ENCODE peak calls at places on chromosomes 11 and 22, in six cellular contexts. One of them, this sample, is unnamed.
A peak's percentile ranks its signal among the peaks of the same experiment; 100 is the strongest.

GRCh38 chr11:111635706-111636045 is 33.4 kb downstream of the SIK2 start:
- DNase-seq in activated T-cell treated with anti-CD3 and anti-CD28 coated beads for 48 hours: no peak
- DNase-seq in A549: no peak
- DNase-seq in endodermal cell: no peak
- DNase-seq in astrocyte of the spinal cord: peak; percentile 89
- DNase-seq in T-helper 2 cell: no peak
- DNase-seq in this sample: no peak

GRCh38 chr11:29224739-29225384 is 792.0 kb downstream of the KCNA4 start:
- DNase-seq in activated T-cell treated with anti-CD3 and anti-CD28 coated beads for 48 hours: no peak
- DNase-seq in A549: no peak
- DNase-seq in endodermal cell: peak; percentile 81
- DNase-seq in astrocyte of the spinal cord: no peak
- DNase-seq in T-helper 2 cell: no peak
- DNase-seq in this sample: no peak

GRCh38 chr22:25062378-25063095 is 110.0 kb downstream of the KIAA1671 start:
- DNase-seq in activated T-cell treated with anti-CD3 and anti-CD28 coated beads for 48 hours: no peak
- DNase-seq in A549: no peak
- DNase-seq in endodermal cell: no peak
- DNase-seq in astrocyte of the spinal cord: no peak
- DNase-seq in T-helper 2 cell: peak; percentile 25
- DNase-seq in this sample: peak; percentile 84

GRCh38 chr22:26168934-26169311 is 339 bp upstream of the SEZ6L start:
- DNase-seq in activated T-cell treated with anti-CD3 and anti-CD28 coated beads for 48 hours: no peak
- DNase-seq in A549: no peak
- DNase-seq in endodermal cell: no peak
- DNase-seq in astrocyte of the spinal cord: no peak
- DNase-seq in T-helper 2 cell: no peak
- DNase-seq in this sample: no peak

GRCh38 chr11:76830639-76831312 is 29.9 kb upstream of the ACER3 start:
- DNase-seq in activated T-cell treated with anti-CD3 and anti-CD28 coated beads for 48 hours: no peak
- DNase-seq in A549: no peak
- DNase-seq in endodermal cell: no peak
- DNase-seq in astrocyte of the spinal cord: peak; percentile 58
- DNase-seq in T-helper 2 cell: no peak
- DNase-seq in this sample: no peak

GRCh38 chr11:42066113-42066512 is 606.7 kb upstream of the LRRC4C start:
- DNase-seq in activated T-cell treated with anti-CD3 and anti-CD28 coated beads for 48 hours: no peak
- DNase-seq in A549: peak; percentile 14
- DNase-seq in endodermal cell: peak; percentile 49
- DNase-seq in astrocyte of the spinal cord: no peak
- DNase-seq in T-helper 2 cell: no peak
- DNase-seq in this sample: no peak

GRCh38 chr22:50733521-50734342 is 4.3 kb upstream of the ACR start:
- DNase-seq in activated T-cell treated with anti-CD3 and anti-CD28 coated beads for 48 hours: no peak
- DNase-seq in A549: no peak
- DNase-seq in endodermal cell: no peak
- DNase-seq in astrocyte of the spinal cord: no peak
- DNase-seq in T-helper 2 cell: no peak
- DNase-seq in this sample: no peak

GRCh38 chr22:38832005-38832978 is 11.5 kb downstream of the NPTXR start:
- DNase-seq in activated T-cell treated with anti-CD3 and anti-CD28 coated beads for 48 hours: no peak
- DNase-seq in A549: no peak
- DNase-seq in endodermal cell: no peak
- DNase-seq in astrocyte of the spinal cord: no peak
- DNase-seq in T-helper 2 cell: no peak
- DNase-seq in this sample: no peak

GRCh38 chr22:49594078-49594477 is 233.6 kb downstream of the BRD1 start:
- DNase-seq in activated T-cell treated with anti-CD3 and anti-CD28 coated beads for 48 hours: no peak
- DNase-seq in A549: no peak
- DNase-seq in endodermal cell: no peak
- DNase-seq in astrocyte of the spinal cord: no peak
- DNase-seq in T-helper 2 cell: no peak
- DNase-seq in this sample: no peak

GRCh38 chr11:86693501-86693900 is 21.1 kb upstream of the ME3 start:
- DNase-seq in activated T-cell treated with anti-CD3 and anti-CD28 coated beads for 48 hours: no peak
- DNase-seq in A549: no peak
- DNase-seq in endodermal cell: no peak
- DNase-seq in astrocyte of the spinal cord: no peak
- DNase-seq in T-helper 2 cell: no peak
- DNase-seq in this sample: no peak

GRCh38 chr11:63756919-63757761 is 11.4 kb downstream of the ZFTA start:
- DNase-seq in activated T-cell treated with anti-CD3 and anti-CD28 coated beads for 48 hours: no peak
- DNase-seq in A549: no peak
- DNase-seq in endodermal cell: no peak
- DNase-seq in astrocyte of the spinal cord: no peak
- DNase-seq in T-helper 2 cell: no peak
- DNase-seq in this sample: no peak

GRCh38 chr11:18203723-18204122 is 31.1 kb downstream of the MRGPRX4 start:
- DNase-seq in activated T-cell treated with anti-CD3 and anti-CD28 coated beads for 48 hours: no peak
- DNase-seq in A549: peak; percentile 28
- DNase-seq in endodermal cell: peak; percentile 83
- DNase-seq in astrocyte of the spinal cord: peak; percentile 1
- DNase-seq in T-helper 2 cell: no peak
- DNase-seq in this sample: peak; percentile 22

GRCh38 chr22:49546811-49547585 is 280.7 kb downstream of the BRD1 start:
- DNase-seq in activated T-cell treated with anti-CD3 and anti-CD28 coated beads for 48 hours: no peak
- DNase-seq in A549: no peak
- DNase-seq in endodermal cell: peak; percentile 16
- DNase-seq in astrocyte of the spinal cord: no peak
- DNase-seq in T-helper 2 cell: no peak
- DNase-seq in this sample: no peak

GRCh38 chr22:36761553-36762240 is 14.2 kb downstream of the IFT27 start:
- DNase-seq in activated T-cell treated with anti-CD3 and anti-CD28 coated beads for 48 hours: no peak
- DNase-seq in A549: no peak
- DNase-seq in endodermal cell: peak; percentile 22
- DNase-seq in astrocyte of the spinal cord: no peak
- DNase-seq in T-helper 2 cell: no peak
- DNase-seq in this sample: no peak

GRCh38 chr11:83023410-83023809 is 48.3 kb downstream of the RAB30 start:
- DNase-seq in activated T-cell treated with anti-CD3 and anti-CD28 coated beads for 48 hours: no peak
- DNase-seq in A549: no peak
- DNase-seq in endodermal cell: no peak
- DNase-seq in astrocyte of the spinal cord: no peak
- DNase-seq in T-helper 2 cell: no peak
- DNase-seq in this sample: no peak

GRCh38 chr11:114678125-114679036 is at the start of gene NXPE2:
- DNase-seq in activated T-cell treated with anti-CD3 and anti-CD28 coated beads for 48 hours: no peak
- DNase-seq in A549: peak; percentile 25
- DNase-seq in endodermal cell: no peak
- DNase-seq in astrocyte of the spinal cord: peak; percentile 84
- DNase-seq in T-helper 2 cell: no peak
- DNase-seq in this sample: no peak

GRCh38 chr11:92048415-92048814 is 176.2 kb upstream of the FAT3 start:
- DNase-seq in activated T-cell treated with anti-CD3 and anti-CD28 coated beads for 48 hours: no peak
- DNase-seq in A549: peak; percentile 12
- DNase-seq in endodermal cell: no peak
- DNase-seq in astrocyte of the spinal cord: no peak
- DNase-seq in T-helper 2 cell: no peak
- DNase-seq in this sample: no peak

GRCh38 chr11:58727415-58727797 is 4.3 kb downstream of the GLYAT start:
- DNase-seq in activated T-cell treated with anti-CD3 and anti-CD28 coated beads for 48 hours: no peak
- DNase-seq in A549: no peak
- DNase-seq in endodermal cell: no peak
- DNase-seq in astrocyte of the spinal cord: no peak
- DNase-seq in T-helper 2 cell: no peak
- DNase-seq in this sample: no peak

GRCh38 chr22:39546889-39547586 is 14.5 kb upstream of the RPS19BP1 start:
- DNase-seq in activated T-cell treated with anti-CD3 and anti-CD28 coated beads for 48 hours: no peak
- DNase-seq in A549: no peak
- DNase-seq in endodermal cell: no peak
- DNase-seq in astrocyte of the spinal cord: peak; percentile 47
- DNase-seq in T-helper 2 cell: no peak
- DNase-seq in this sample: no peak

GRCh38 chr22:26892401-26893033 is 235.1 kb downstream of the MIAT start:
- DNase-seq in activated T-cell treated with anti-CD3 and anti-CD28 coated beads for 48 hours: no peak
- DNase-seq in A549: peak; percentile 24
- DNase-seq in endodermal cell: peak; percentile 44
- DNase-seq in astrocyte of the spinal cord: no peak
- DNase-seq in T-helper 2 cell: no peak
- DNase-seq in this sample: no peak

GRCh38 chr11:2582436-2582931 is 117.3 kb downstream of the KCNQ1OT1 start:
- DNase-seq in activated T-cell treated with anti-CD3 and anti-CD28 coated beads for 48 hours: no peak
- DNase-seq in A549: no peak
- DNase-seq in endodermal cell: peak; percentile 56
- DNase-seq in astrocyte of the spinal cord: peak; percentile 41
- DNase-seq in T-helper 2 cell: no peak
- DNase-seq in this sample: no peak

GRCh38 chr11:73139476-73140198 is 2.5 kb downstream of the FCHSD2 start:
- DNase-seq in activated T-cell treated with anti-CD3 and anti-CD28 coated beads for 48 hours: no peak
- DNase-seq in A549: peak; percentile 28
- DNase-seq in endodermal cell: no peak
- DNase-seq in astrocyte of the spinal cord: peak; percentile 66
- DNase-seq in T-helper 2 cell: no peak
- DNase-seq in this sample: no peak

GRCh38 chr22:30245985-30246901 is at the start of gene LIF:
- DNase-seq in activated T-cell treated with anti-CD3 and anti-CD28 coated beads for 48 hours: peak; percentile 64
- DNase-seq in A549: no peak
- DNase-seq in endodermal cell: peak; percentile 82
- DNase-seq in astrocyte of the spinal cord: peak; percentile 82
- DNase-seq in T-helper 2 cell: peak; percentile 35
- DNase-seq in this sample: peak; percentile 74

GRCh38 chr11:101723371-101723770 is 139.6 kb upstream of the TRPC6 start:
- DNase-seq in activated T-cell treated with anti-CD3 and anti-CD28 coated beads for 48 hours: no peak
- DNase-seq in A549: no peak
- DNase-seq in endodermal cell: no peak
- DNase-seq in astrocyte of the spinal cord: no peak
- DNase-seq in T-helper 2 cell: no peak
- DNase-seq in this sample: no peak

GRCh38 chr11:112613051-112613972 is 347.9 kb upstream of the NCAM1 start:
- DNase-seq in activated T-cell treated with anti-CD3 and anti-CD28 coated beads for 48 hours: no peak
- DNase-seq in A549: no peak
- DNase-seq in endodermal cell: no peak
- DNase-seq in astrocyte of the spinal cord: peak; percentile 75
- DNase-seq in T-helper 2 cell: no peak
- DNase-seq in this sample: no peak

GRCh38 chr11:112128483-112129121 is 35.3 kb downstream of the IL18 start:
- DNase-seq in activated T-cell treated with anti-CD3 and anti-CD28 coated beads for 48 hours: no peak
- DNase-seq in A549: peak; percentile 76
- DNase-seq in endodermal cell: no peak
- DNase-seq in astrocyte of the spinal cord: peak; percentile 75
- DNase-seq in T-helper 2 cell: no peak
- DNase-seq in this sample: no peak

GRCh38 chr11:102712140-102712539 is 6.6 kb upstream of the MMP27 start:
- DNase-seq in activated T-cell treated with anti-CD3 and anti-CD28 coated beads for 48 hours: no peak
- DNase-seq in A549: no peak
- DNase-seq in endodermal cell: no peak
- DNase-seq in astrocyte of the spinal cord: no peak
- DNase-seq in T-helper 2 cell: no peak
- DNase-seq in this sample: no peak

GRCh38 chr22:33652596-33652995 is 267.7 kb downstream of the LARGE1 start:
- DNase-seq in activated T-cell treated with anti-CD3 and anti-CD28 coated beads for 48 hours: no peak
- DNase-seq in A549: peak; percentile 12
- DNase-seq in endodermal cell: no peak
- DNase-seq in astrocyte of the spinal cord: no peak
- DNase-seq in T-helper 2 cell: no peak
- DNase-seq in this sample: no peak

GRCh38 chr11:68302256-68303054 is 9.9 kb upstream of the LRP5 start:
- DNase-seq in activated T-cell treated with anti-CD3 and anti-CD28 coated beads for 48 hours: no peak
- DNase-seq in A549: peak; percentile 63
- DNase-seq in endodermal cell: no peak
- DNase-seq in astrocyte of the spinal cord: peak; percentile 35
- DNase-seq in T-helper 2 cell: no peak
- DNase-seq in this sample: no peak

GRCh38 chr11:8830641-8831040 is 80.3 kb upstream of the AKIP1 start:
- DNase-seq in activated T-cell treated with anti-CD3 and anti-CD28 coated beads for 48 hours: no peak
- DNase-seq in A549: no peak
- DNase-seq in endodermal cell: peak; percentile 41
- DNase-seq in astrocyte of the spinal cord: no peak
- DNase-seq in T-helper 2 cell: no peak
- DNase-seq in this sample: no peak

GRCh38 chr11:78649361-78650215 is 74.9 kb upstream of the NARS2 start:
- DNase-seq in activated T-cell treated with anti-CD3 and anti-CD28 coated beads for 48 hours: no peak
- DNase-seq in A549: no peak
- DNase-seq in endodermal cell: peak; percentile 34
- DNase-seq in astrocyte of the spinal cord: no peak
- DNase-seq in T-helper 2 cell: no peak
- DNase-seq in this sample: no peak

GRCh38 chr22:23183107-23183698 is 2.9 kb downstream of the BCR start:
- DNase-seq in activated T-cell treated with anti-CD3 and anti-CD28 coated beads for 48 hours: no peak
- DNase-seq in A549: no peak
- DNase-seq in endodermal cell: peak; percentile 92
- DNase-seq in astrocyte of the spinal cord: peak; percentile 76
- DNase-seq in T-helper 2 cell: no peak
- DNase-seq in this sample: no peak

GRCh38 chr11:61357894-61358239 is 3.8 kb downstream of the CYB561A3 start:
- DNase-seq in activated T-cell treated with anti-CD3 and anti-CD28 coated beads for 48 hours: no peak
- DNase-seq in A549: no peak
- DNase-seq in endodermal cell: no peak
- DNase-seq in astrocyte of the spinal cord: no peak
- DNase-seq in T-helper 2 cell: no peak
- DNase-seq in this sample: no peak

GRCh38 chr11:6353367-6353987 is 33.2 kb upstream of the CAVIN3 start:
- DNase-seq in activated T-cell treated with anti-CD3 and anti-CD28 coated beads for 48 hours: peak; percentile 45
- DNase-seq in A549: peak; percentile 79
- DNase-seq in endodermal cell: peak; percentile 94
- DNase-seq in astrocyte of the spinal cord: peak; percentile 37
- DNase-seq in T-helper 2 cell: peak; percentile 30
- DNase-seq in this sample: peak; percentile 68

GRCh38 chr22:45425101-45425500 is 11.6 kb downstream of the RIBC2 start:
- DNase-seq in activated T-cell treated with anti-CD3 and anti-CD28 coated beads for 48 hours: no peak
- DNase-seq in A549: no peak
- DNase-seq in endodermal cell: no peak
- DNase-seq in astrocyte of the spinal cord: no peak
- DNase-seq in T-helper 2 cell: no peak
- DNase-seq in this sample: no peak

GRCh38 chr22:49418943-49419342 is 408.7 kb downstream of the BRD1 start:
- DNase-seq in activated T-cell treated with anti-CD3 and anti-CD28 coated beads for 48 hours: no peak
- DNase-seq in A549: no peak
- DNase-seq in endodermal cell: no peak
- DNase-seq in astrocyte of the spinal cord: no peak
- DNase-seq in T-helper 2 cell: no peak
- DNase-seq in this sample: no peak

GRCh38 chr11:27392715-27393114 is 29.7 kb upstream of the CCDC34 start:
- DNase-seq in activated T-cell treated with anti-CD3 and anti-CD28 coated beads for 48 hours: no peak
- DNase-seq in A549: peak; percentile 46
- DNase-seq in endodermal cell: no peak
- DNase-seq in astrocyte of the spinal cord: peak; percentile 73
- DNase-seq in T-helper 2 cell: no peak
- DNase-seq in this sample: no peak

GRCh38 chr11:118895093-118896039 is 11.7 kb downstream of the CXCR5 start:
- DNase-seq in activated T-cell treated with anti-CD3 and anti-CD28 coated beads for 48 hours: no peak
- DNase-seq in A549: no peak
- DNase-seq in endodermal cell: peak; percentile 71
- DNase-seq in astrocyte of the spinal cord: no peak
- DNase-seq in T-helper 2 cell: peak; percentile 41
- DNase-seq in this sample: peak; percentile 88

GRCh38 chr11:75566763-75567279 is 4.8 kb downstream of the SERPINH1 start:
- DNase-seq in activated T-cell treated with anti-CD3 and anti-CD28 coated beads for 48 hours: no peak
- DNase-seq in A549: no peak
- DNase-seq in endodermal cell: no peak
- DNase-seq in astrocyte of the spinal cord: no peak
- DNase-seq in T-helper 2 cell: no peak
- DNase-seq in this sample: no peak

This sample was measured in activated CD8-positive, alpha-beta T cell treated with anti-CD3 and anti-CD28 coated beads for 36 hours.